ENCODE peak calls at places on chromosome 6, in five cellular contexts. W is IMR-90; I is OCI-LY7; E is GM23248; Y is activated CD4-positive, CD25-positive, alpha-beta regulatory T cell treated with anti-CD3 and anti-CD28 coated beads, Interleukin-2, amount 50 U/mL, for 72 hours. S is an unnamed sample.

GRCh38 chr6:33641144-33641543 is 20.0 kb downstream of the ITPR3 start:
- DNase-seq in W (no peak), Y (no peak), I (no peak), E (no peak), S (no peak)

GRCh38 chr6:166274163-166274562 is 34.0 kb downstream of the PRR18 start:
- DNase-seq in Y (no peak), E (no peak), I (no peak), W (no peak), S (no peak)

GRCh38 chr6:6678185-6678671 is 89.7 kb downstream of the LY86 start:
- DNase-seq in I (no peak), W (peak; percentile 69), Y (no peak), E (peak; percentile 79), S (peak; percentile 40)

GRCh38 chr6:33985947-33986346 is 159.9 kb downstream of the GRM4 start:
- DNase-seq in Y (peak; percentile 6), W (no peak), I (no peak), E (no peak), S (no peak)

GRCh38 chr6:16243664-16244063 is 5.3 kb downstream of the GMPR start:
- DNase-seq in Y (no peak), W (no peak), I (no peak), E (no peak), S (no peak)

GRCh38 chr6:43013020-43013842 is 515 bp downstream of the MEA1 start:
- DNase-seq in E (peak; percentile 57), I (peak; percentile 29), Y (no peak), W (peak; percentile 21), S (peak; percentile 50)

GRCh38 chr6:37140145-37140544 is 29.8 kb upstream of the PIM1 start:
- DNase-seq in E (no peak), I (no peak), Y (no peak), W (no peak), S (no peak)

GRCh38 chr6:33314943-33315752 is 1.3 kb upstream of the TAPBP start:
- DNase-seq in W (no peak), I (no peak), E (peak; percentile 50), Y (no peak), S (peak; percentile 24)

GRCh38 chr6:11232968-11233626 is 629 bp upstream of the NEDD9 start:
- DNase-seq in Y (peak; percentile 37), I (no peak), W (peak; percentile 22), E (peak; percentile 44), S (no peak)

GRCh38 chr6:63928613-63929012 is 293.0 kb downstream of the PHF3 start:
- DNase-seq in E (no peak), I (no peak), W (no peak), Y (no peak), S (no peak)

GRCh38 chr6:119110601-119111548 is 32.4 kb upstream of the FAM184A start:
- DNase-seq in I (peak; percentile 54), Y (no peak), W (peak; percentile 56), E (peak; percentile 77), S (peak; percentile 73)

GRCh38 chr6:56798163-56798562 is 155.5 kb upstream of the DST start:
- DNase-seq in W (peak; percentile 90), Y (no peak), E (peak; percentile 86), I (no peak), S (peak; percentile 52)

GRCh38 chr6:153003294-153003645 is 761 bp upstream of the MTRF1L start:
- DNase-seq in W (peak; percentile 20), Y (no peak), I (no peak), E (peak; percentile 46), S (no peak)

GRCh38 chr6:53244958-53245357 is 96.3 kb upstream of the GCM1 start:
- DNase-seq in Y (no peak), I (peak; percentile 94), E (no peak), W (no peak), S (no peak)

GRCh38 chr6:34281702-34282334 is 33.0 kb upstream of the SMIM29 start:
- DNase-seq in E (no peak), Y (no peak), I (no peak), W (no peak), S (no peak)

GRCh38 chr6:39931607-39932006 is 2.7 kb downstream of the MOCS1 start:
- DNase-seq in E (no peak), W (no peak), I (no peak), Y (no peak), S (no peak)

GRCh38 chr6:159174263-159174974 is 5.2 kb downstream of the FNDC1 start:
- DNase-seq in W (peak; percentile 63), E (peak; percentile 91), Y (peak; percentile 76), I (peak; percentile 87), S (peak; percentile 78)

GRCh38 chr6:110949679-110950285 is 8.7 kb upstream of the GTF3C6 start:
- DNase-seq in E (peak; percentile 65), Y (no peak), W (peak; percentile 54), I (peak; percentile 57), S (peak; percentile 71)

GRCh38 chr6:101404767-101405166 is 11.3 kb downstream of the GRIK2 start:
- DNase-seq in Y (no peak), W (no peak), I (no peak), E (no peak), S (no peak)

GRCh38 chr6:36319436-36319762 is 17.3 kb downstream of the BNIP5 start:
- DNase-seq in Y (no peak), E (no peak), W (no peak), I (no peak), S (no peak)

GRCh38 chr6:139972116-139972515 is 597.7 kb upstream of the CITED2 start:
- DNase-seq in Y (no peak), W (no peak), I (no peak), E (no peak), S (no peak)

GRCh38 chr6:42148058-42148457 is 5.6 kb upstream of the C6orf132 start:
- DNase-seq in E (peak; percentile 45), W (peak; percentile 42), I (no peak), Y (no peak), S (peak; percentile 35)

GRCh38 chr6:82917346-82918064 is 148.1 kb downstream of the UBE3D start:
- DNase-seq in W (peak; percentile 18), E (peak; percentile 6), Y (no peak), I (no peak), S (peak; percentile 6)

GRCh38 chr6:122754191-122754731 is 25.3 kb upstream of the FABP7 start:
- DNase-seq in E (no peak), Y (no peak), I (no peak), W (no peak), S (no peak)

GRCh38 chr6:107646176-107646575 is 156.3 kb downstream of the SOBP start:
- DNase-seq in W (no peak), Y (no peak), E (peak; percentile 84), I (no peak), S (peak; percentile 63)

GRCh38 chr6:109772961-109773431 is 81.9 kb downstream of the FIG4 start:
- DNase-seq in I (no peak), W (peak; percentile 80), Y (no peak), E (peak; percentile 30), S (peak; percentile 53)

GRCh38 chr6:31546962-31547726 is at the start of gene NFKBIL1:
- DNase-seq in W (peak; percentile 98), Y (peak; percentile 82), E (peak; percentile 99), I (peak; percentile 99), S (peak; percentile 99)

GRCh38 chr6:170087946-170088348 is 202.9 kb downstream of the DLL1 start:
- DNase-seq in W (no peak), Y (peak; percentile 60), E (no peak), I (peak; percentile 74), S (no peak)

GRCh38 chr6:119334535-119335264 is 14.9 kb downstream of the MAN1A1 start:
- DNase-seq in E (no peak), I (no peak), Y (no peak), W (no peak), S (peak; percentile 76)

GRCh38 chr6:6723792-6724318 is 135.3 kb downstream of the LY86 start:
- DNase-seq in I (no peak), E (no peak), W (no peak), Y (no peak), S (no peak)

GRCh38 chr6:170388113-170388512 is 81.6 kb downstream of the FAM120B start:
- DNase-seq in E (no peak), I (no peak), Y (no peak), W (peak; percentile 56), S (peak; percentile 58)

GRCh38 chr6:134169881-134170486 is 117.6 kb upstream of the SLC2A12 start:
- DNase-seq in I (no peak), W (peak; percentile 32), E (peak; percentile 14), Y (no peak), S (peak; percentile 67)